ENCODE peak calls at places on chromosomes 4 and X, in four cellular contexts. E is upper lobe of left lung, O is SJSA1, F is MM.1S. A is an unnamed sample. For H3K4me1, the result is how much of the 10 kb centered on the place peaks cover.

GRCh38 chrX:32118832-32119231 is 1047.0 kb upstream of the FTHL17 start:
- DNase-seq in E (no peak), O (no peak), F (no peak), A (no peak)

GRCh38 chrX:121755541-121755940 is 708.1 kb downstream of the GLUD2 start:
- DNase-seq in E (no peak), O (no peak), F (no peak), A (no peak)

GRCh38 chr4:158068063-158068462 is 104.8 kb downstream of the GASK1B start:
- DNase-seq in E (no peak), O (no peak), F (no peak), A (no peak)

GRCh38 chr4:79498282-79498681 is 90.3 kb upstream of the GK2 start:
- DNase-seq in E (no peak), O (no peak), F (no peak), A (no peak)

GRCh38 chr4:99655315-99656081 is 2.1 kb downstream of the C4orf54 start:
- DNase-seq in E (peak), O (peak), F (no peak), A (no peak)

GRCh38 chr4:76301775-76302162 is 4.8 kb upstream of the STBD1 start:
- DNase-seq in E (no peak), O (no peak), F (no peak), A (no peak)

GRCh38 chr4:62210521-62210920 is 1010.4 kb downstream of the ADGRL3 start:
- DNase-seq in E (no peak), O (no peak), F (no peak), A (no peak)

GRCh38 chr4:140052050-140052449 is 101.9 kb downstream of the MAML3 start:
- DNase-seq in E (peak), O (no peak), F (peak), A (peak)

GRCh38 chr4:150080335-150080734 is 2.1 kb downstream of the DCLK2 start:
- DNase-seq in E (no peak), O (no peak), F (no peak), A (no peak)

GRCh38 chr4:7451800-7452199 is 17.1 kb upstream of the PSAPL1 start:
- DNase-seq in E (no peak), O (no peak), F (no peak), A (no peak)

GRCh38 chr4:101292214-101292613 is 55.1 kb downstream of the PPP3CA start:
- DNase-seq in E (no peak), O (no peak), F (no peak), A (no peak)

GRCh38 chr4:127525585-127525984 is 107.2 kb upstream of the INTU start:
- DNase-seq in E (no peak), O (no peak), F (no peak), A (no peak)

GRCh38 chrX:71637253-71637618 is 18.9 kb upstream of the CXCR3 start:
- DNase-seq in E (no peak), O (no peak), F (no peak), A (no peak)
- H3K4me3 ChIP-seq in E (no peak), O (no peak), F (no peak), A (no peak)

DNA sequence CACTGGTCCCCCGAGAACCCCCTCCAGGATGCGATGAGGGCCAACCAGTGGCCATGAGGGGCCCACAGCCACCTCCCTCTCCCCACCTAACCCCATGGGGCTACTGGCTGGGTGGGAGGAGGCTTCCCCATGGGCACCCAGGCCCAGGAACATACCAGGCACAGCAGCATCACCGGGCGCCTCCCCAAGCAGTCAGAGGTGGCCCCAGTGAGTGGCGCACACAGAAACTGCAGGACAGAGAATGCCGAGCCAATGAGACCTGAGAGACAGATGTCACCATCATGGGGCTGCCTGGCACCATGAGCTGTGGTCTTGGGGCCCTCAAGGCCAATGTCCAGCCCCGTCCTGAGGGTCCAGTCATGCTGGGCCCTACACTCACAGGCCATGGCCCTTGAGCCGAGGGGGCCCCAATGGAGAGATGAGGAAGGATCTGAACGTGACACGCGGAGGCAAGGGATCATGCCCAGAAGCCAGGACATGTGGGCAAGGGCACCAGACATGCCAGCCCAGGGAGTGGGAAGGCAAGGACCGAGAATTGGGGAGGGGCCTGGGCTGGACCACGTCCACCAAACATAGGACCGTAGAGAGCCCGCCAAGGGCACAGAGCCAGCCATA is 30.1 kb downstream of the NOP14 start:
- DNase-seq in E (no peak), O (no peak), F (no peak), A (peak)
- H3K4me1 ChIP-seq in E (half or more), O (under half), F (under half), A (half or more)

DNA sequence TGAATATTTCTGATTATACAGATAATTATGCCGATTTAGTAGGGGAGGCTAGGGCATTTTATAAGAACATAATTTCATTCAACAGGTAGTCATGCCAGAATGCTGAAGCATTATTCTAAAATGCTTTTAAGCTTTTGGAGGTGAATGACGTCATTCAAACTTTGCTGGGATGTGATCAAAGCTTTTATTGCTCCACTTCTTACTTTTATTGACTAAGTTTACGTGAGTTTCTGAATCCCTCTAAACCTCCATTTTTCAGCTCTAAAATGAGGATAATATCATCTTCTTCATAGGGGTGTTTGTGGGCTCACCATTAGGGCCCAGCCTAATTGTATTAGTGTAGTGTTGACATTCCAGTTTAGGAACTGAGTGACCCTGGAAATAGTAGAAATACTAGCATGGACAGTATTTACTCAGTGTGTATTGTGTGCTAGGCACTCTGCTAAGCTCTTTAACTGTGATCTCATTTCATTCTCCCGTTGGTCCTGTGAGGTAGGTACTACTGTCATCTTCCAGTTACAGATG is 3.0 kb downstream of the WWC2 start:
- DNase-seq in E (no peak), O (no peak), F (no peak), A (no peak)
- H3K4me3 ChIP-seq in E (no peak), O (no peak), F (no peak), A (peak)

GRCh38 chrX:10726647-10727046 is 106.3 kb upstream of the MID1 start:
- DNase-seq in E (no peak), O (peak), F (peak), A (no peak)
- H3K4me1 ChIP-seq in E (under half), O (under half), F (under half), A (under half)

DNA sequence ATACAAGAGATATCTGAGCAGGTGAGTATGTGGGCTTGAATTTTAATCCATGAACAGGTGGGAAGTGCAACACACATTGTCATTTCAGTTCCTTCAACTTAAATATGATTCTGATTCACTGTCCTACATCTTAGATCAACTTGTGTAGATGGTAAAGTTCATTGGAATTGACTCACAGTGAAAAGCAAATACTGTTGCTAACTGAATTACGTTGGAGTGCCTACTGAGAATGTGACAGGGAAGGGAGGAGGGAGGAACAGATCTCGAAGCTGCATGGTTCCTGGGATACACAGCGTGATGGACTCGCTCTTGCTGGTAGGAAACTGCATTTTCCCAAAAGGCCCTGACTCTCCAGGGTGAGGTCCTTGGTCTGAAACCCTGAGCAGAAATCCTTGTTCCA is 284.3 kb downstream of the USP46 start:
- DNase-seq in E (no peak), O (no peak), F (no peak), A (no peak)
- H3K4me3 ChIP-seq in E (no peak), O (no peak), F (no peak), A (no peak)

DNA sequence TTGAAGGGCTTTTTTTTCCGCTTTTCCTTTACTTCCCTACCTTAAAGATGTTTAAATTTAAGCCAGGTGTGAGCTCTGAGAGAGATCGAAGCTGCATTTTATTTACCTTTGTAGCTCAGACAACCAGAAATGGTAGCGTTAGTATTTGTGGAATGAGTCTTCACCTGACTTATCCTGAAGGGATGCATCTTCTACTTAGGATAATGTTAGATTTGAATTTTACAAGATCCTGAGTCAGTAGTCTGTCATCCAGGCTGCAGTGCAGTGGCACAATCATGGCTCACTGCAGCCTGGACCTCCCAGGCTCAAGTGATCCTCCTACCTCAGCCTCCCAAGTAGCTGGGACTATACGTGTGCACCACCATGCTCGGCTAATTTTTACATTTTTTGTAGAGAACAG is 26.2 kb downstream of the TMSB4X start:
- DNase-seq in E (no peak), O (no peak), F (no peak), A (no peak)
- H3K4me1 ChIP-seq in E (under half), O (under half), F (under half), A (under half)

GRCh38 chr4:37665347-37666009 is 20.7 kb downstream of the RELL1 start:
- DNase-seq in E (no peak), O (no peak), F (no peak), A (no peak)
- H3K4me3 ChIP-seq in E (no peak), O (no peak), F (no peak), A (no peak)

GRCh38 chr4:65737672-65738071 is 67.4 kb upstream of the EPHA5 start:
- DNase-seq in E (no peak), O (no peak), F (no peak), A (no peak)

GRCh38 chr4:65738134-65738533 is 67.8 kb upstream of the EPHA5 start:
- DNase-seq in E (no peak), O (no peak), F (no peak), A (no peak)
- H3K4me1 ChIP-seq in E (under half), O (under half), F (under half), A (under half)